ENCODE peak calls at places on chromosomes 7 and 10, in ten cellular contexts. S, H, E, P, N, U, X, I, A and T are unnamed samples.

GRCh38 chr7:157402388-157402703 is 65.5 kb downstream of the DNAJB6 start:
- DNase-seq in I (no peak), X (no peak), N (no peak), H (no peak), S (no peak), E (no peak), A (no peak), U (no peak), P (no peak), T (no peak)

GRCh38 chr10:15719062-15719898 is 442 bp downstream of the ITGA8 start:
- DNase-seq in N (peak), U (no peak), P (peak), A (no peak), I (no peak), H (no peak), X (no peak), S (no peak), E (no peak), T (no peak)

GRCh38 chr10:47329905-47330304 is 7.7 kb downstream of the GDF2 start:
- DNase-seq in N (no peak), P (no peak), E (no peak), A (no peak), H (no peak), X (no peak), S (no peak), I (no peak), U (no peak), T (no peak)

GRCh38 chr7:38525857-38526256 is 105.3 kb downstream of the AMPH start:
- DNase-seq in S (no peak), A (no peak), X (no peak), U (no peak), I (no peak), N (no peak), P (no peak), E (no peak), H (no peak), T (no peak)

GRCh38 chr10:132555648-132556575 is 18.3 kb downstream of the INPP5A start:
- DNase-seq in S (peak), A (no peak), X (no peak), I (peak), P (no peak), H (no peak), U (peak), N (no peak), E (no peak), T (no peak)

GRCh38 chr7:4097001-4097609 is 585.0 kb upstream of the FOXK1 start:
- DNase-seq in E (no peak), U (no peak), I (no peak), H (no peak), P (no peak), A (no peak), X (no peak), N (no peak), S (no peak), T (no peak)

GRCh38 chr7:157827045-157827862 is 490.4 kb downstream of the DNAJB6 start:
- DNase-seq in N (no peak), X (no peak), P (no peak), S (no peak), A (no peak), I (peak), H (no peak), U (peak), E (no peak), T (no peak)

GRCh38 chr10:66322261-66322660 is 603.6 kb upstream of the LRRTM3 start:
- DNase-seq in N (no peak), I (no peak), X (no peak), S (no peak), P (no peak), E (no peak), A (no peak), U (no peak), H (no peak), T (no peak)

GRCh38 chr7:53794816-53795215 is 747.4 kb upstream of the VSTM2A start:
- DNase-seq in E (no peak), H (no peak), U (no peak), X (no peak), S (no peak), A (no peak), P (no peak), N (no peak), I (no peak), T (no peak)

GRCh38 chr10:23826399-23826798 is 382.5 kb upstream of the KIAA1217 start:
- DNase-seq in A (no peak), N (peak), E (peak), S (no peak), I (no peak), U (no peak), P (peak), X (no peak), H (no peak), T (no peak)

GRCh38 chr7:158351481-158351880 is 236.1 kb downstream of the PTPRN2 start:
- DNase-seq in E (no peak), U (no peak), H (no peak), I (no peak), A (no peak), N (no peak), P (no peak), S (no peak), X (no peak), T (no peak)

GRCh38 chr7:92366730-92367129 is 80.6 kb upstream of the GATAD1 start:
- DNase-seq in I (no peak), P (no peak), A (no peak), S (no peak), E (no peak), X (no peak), U (no peak), N (peak), H (no peak), T (no peak)

GRCh38 chr10:52777414-52777813 is 4.8 kb upstream of the MBL2 start:
- DNase-seq in X (no peak), N (no peak), E (no peak), H (no peak), U (no peak), I (no peak), S (no peak), P (no peak), A (no peak), T (no peak)

GRCh38 chr7:55044791-55045190 is 26.0 kb downstream of the EGFR start:
- DNase-seq in P (no peak), N (peak), S (no peak), U (no peak), E (no peak), H (no peak), A (no peak), X (no peak), I (no peak), T (no peak)

GRCh38 chr10:70265032-70265689 is 18.6 kb downstream of the NPFFR1 start:
- DNase-seq in I (no peak), H (no peak), U (no peak), X (no peak), A (no peak), S (no peak), N (no peak), E (peak), P (no peak), T (no peak)

GRCh38 chr7:142248-142955 is 50.0 kb upstream of the FAM20C start:
- DNase-seq in S (peak), N (peak), A (no peak), P (no peak), I (peak), H (no peak), X (no peak), E (no peak), U (peak), T (peak)

GRCh38 chr10:43965033-43965917 is 316.6 kb upstream of the ZNF32 start:
- DNase-seq in N (peak), E (peak), U (no peak), S (no peak), P (no peak), I (peak), H (no peak), X (no peak), A (no peak), T (peak)

GRCh38 chr7:92044940-92045339 is 89.3 kb downstream of the CYP51A1 start:
- DNase-seq in I (no peak), X (no peak), S (no peak), A (no peak), P (no peak), N (no peak), H (no peak), U (no peak), E (no peak), T (no peak)

GRCh38 chr10:13453896-13454295 is 74.9 kb downstream of the BEND7 start:
- DNase-seq in H (no peak), N (no peak), E (peak), X (no peak), I (no peak), S (no peak), A (no peak), P (no peak), U (no peak), T (no peak)

GRCh38 chr10:17059197-17059688 is 70.4 kb downstream of the CUBN start:
- DNase-seq in N (peak), E (no peak), P (no peak), I (no peak), S (no peak), H (no peak), X (peak), A (no peak), U (no peak), T (no peak)

GRCh38 chr7:28174901-28175661 is 5.5 kb downstream of the JAZF1 start:
- DNase-seq in N (no peak), H (no peak), A (no peak), E (no peak), U (no peak), I (no peak), S (no peak), P (no peak), X (no peak), T (no peak)

GRCh38 chr10:93152136-93152535 is 78.4 kb downstream of the CYP26A1 start:
- DNase-seq in S (no peak), I (no peak), H (no peak), P (no peak), E (no peak), X (peak), U (no peak), A (no peak), N (peak), T (no peak)

DNA sequence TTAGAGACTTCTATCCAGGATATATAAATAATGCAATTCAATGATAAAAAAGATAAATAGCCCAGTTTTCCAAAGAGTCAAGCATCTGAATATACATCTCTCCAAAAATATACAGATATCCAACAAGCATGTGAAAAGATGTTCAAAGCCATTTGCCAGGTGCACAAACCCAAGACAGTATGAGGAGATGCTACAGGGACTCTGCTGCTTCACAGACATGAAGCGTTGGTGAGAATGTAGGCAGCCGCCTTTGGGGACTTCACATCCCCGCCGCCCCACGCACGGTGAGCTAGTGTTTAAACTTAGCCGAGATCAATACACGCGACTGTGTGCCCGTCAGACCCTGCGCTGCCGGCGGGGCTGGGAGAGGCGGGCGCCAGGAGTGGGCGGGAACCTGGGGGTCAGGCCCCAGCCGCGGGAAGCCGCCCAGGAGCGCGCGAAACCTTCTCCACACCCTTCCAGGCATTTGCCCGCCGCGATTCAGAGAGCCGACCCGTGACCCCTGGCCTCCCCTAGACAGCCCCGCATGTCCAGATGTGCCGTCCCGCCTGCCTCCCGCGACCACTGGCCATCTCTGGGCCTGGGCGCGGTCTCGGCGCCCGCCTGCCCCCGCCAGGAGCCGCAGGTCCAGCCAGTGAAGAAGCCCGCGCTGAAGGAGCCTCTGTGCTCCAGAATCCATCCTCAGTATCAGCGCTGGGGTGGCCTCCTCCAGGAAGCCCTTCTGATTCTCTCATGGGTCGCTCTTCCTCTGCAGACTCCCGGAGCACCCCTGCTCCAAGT is 823 bp upstream of the ALOX5 start:
- DNase-seq in N (no peak), X (no peak), E (peak), U (no peak), S (no peak), H (peak), A (peak), P (no peak), I (peak), T (no peak)
- H3K4me3 ChIP-seq in N (no peak), X (no peak), E (peak), U (peak), S (peak), H (peak), A (peak), P (peak), I (peak), T (peak)

GRCh38 chr7:134781171-134781570 is 1.7 kb downstream of the CALD1 start:
- DNase-seq in I (no peak), P (no peak), E (no peak), X (no peak), S (no peak), N (peak), H (no peak), U (no peak), A (no peak), T (peak)
- H3K4me3 ChIP-seq in I (peak), P (no peak), E (no peak), X (peak), S (peak), N (peak), H (peak), U (peak), A (peak), T (peak)

DNA sequence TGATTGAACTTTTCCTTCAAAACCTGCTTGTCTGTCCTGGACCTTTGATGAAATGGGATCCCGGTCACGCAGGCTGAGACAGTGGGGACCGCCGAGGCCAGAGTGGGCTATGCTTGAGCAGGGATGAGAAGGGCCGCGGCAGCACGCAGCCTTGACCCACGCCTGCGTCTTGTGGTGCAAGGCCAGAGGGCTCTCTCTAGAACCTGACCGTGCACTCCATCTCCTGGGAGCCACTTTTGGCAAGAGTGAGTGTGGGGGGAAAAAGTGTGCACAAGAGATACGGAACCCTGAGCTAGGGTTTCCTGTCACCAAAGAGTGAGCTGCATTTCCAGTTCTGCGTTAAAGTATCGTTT is 42.4 kb downstream of the WIPI2 start:
- DNase-seq in U (no peak), E (peak), P (no peak), N (no peak), A (peak), S (no peak), X (no peak), I (no peak), H (no peak), T (no peak)
- H3K4me3 ChIP-seq in U (no peak), E (peak), P (no peak), N (no peak), A (no peak), S (no peak), X (no peak), I (no peak), H (no peak), T (no peak)

DNA sequence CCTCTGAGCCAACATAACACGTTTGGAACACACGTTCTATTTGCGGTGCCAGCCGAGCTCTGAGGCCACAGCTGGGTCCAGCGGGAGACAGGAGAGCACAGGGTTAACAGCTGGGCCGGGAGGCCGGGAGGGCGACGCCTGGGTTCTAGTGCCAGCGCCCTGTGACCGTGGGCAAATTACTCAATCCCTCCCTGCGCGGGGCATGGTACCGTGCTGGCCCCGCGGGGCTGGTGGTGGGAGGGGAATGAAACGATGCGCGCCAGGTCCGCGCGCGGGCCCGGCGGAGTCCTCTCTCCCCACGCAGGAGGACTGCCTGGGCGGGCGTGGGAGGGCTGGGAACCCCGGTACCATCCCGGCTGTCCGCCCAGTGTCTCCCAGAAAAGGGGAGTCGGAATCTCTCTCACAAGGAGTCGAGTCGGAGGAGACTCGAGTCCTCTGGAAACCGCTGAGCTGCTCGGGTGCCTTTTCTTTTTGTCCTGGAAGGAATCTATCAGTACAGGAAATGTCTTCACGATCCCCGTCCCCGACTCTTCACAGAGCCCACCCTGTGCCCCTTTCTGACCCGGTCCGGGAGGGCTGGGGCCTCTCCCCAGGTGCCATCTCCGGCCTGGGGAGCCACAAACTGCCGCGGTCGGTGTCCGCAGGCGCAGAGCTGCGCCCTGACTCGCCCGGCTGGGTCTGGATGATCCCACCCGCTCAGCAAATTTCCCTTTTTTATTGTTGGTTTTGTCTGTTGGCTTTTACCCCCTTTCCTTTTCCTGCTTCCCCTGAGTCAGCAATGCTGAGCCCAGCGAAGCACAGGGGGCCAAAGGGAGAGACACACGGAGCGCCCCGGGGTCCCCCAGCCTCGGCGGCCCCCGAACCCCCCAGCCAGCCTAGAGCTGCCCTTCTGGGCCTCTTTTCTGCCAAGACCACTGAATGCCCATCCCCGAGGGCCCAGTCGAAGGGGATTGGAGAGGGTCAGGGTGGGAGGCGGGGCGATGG is 30.7 kb downstream of the LEP start:
- DNase-seq in A (no peak), H (no peak), E (no peak), I (peak), S (no peak), N (no peak), P (no peak), U (no peak), X (no peak), T (no peak)
- H3K4me3 ChIP-seq in A (peak), H (peak), E (no peak), I (peak), S (peak), N (peak), P (no peak), U (peak), X (peak), T (peak)